ENCODE peak calls at places on chromosome 21, in ten cellular contexts. L, B, I, P, W, J, T, R, G and S are unnamed samples.

GRCh38 chr21:46161800-46162592 is 6.6 kb upstream of the FTCD start:
- DNase-seq in L (peak), B (no peak), I (no peak), P (peak), W (no peak), J (no peak), T (no peak), R (no peak), G (no peak), S (no peak)

GRCh38 chr21:31351438-31351837 is 7.4 kb upstream of the TIAM1 start:
- DNase-seq in L (no peak), B (no peak), I (no peak), P (no peak), W (no peak), J (no peak), T (no peak), R (no peak), G (no peak), S (peak)

GRCh38 chr21:16323586-16323985 is 593.8 kb downstream of the USP25 start:
- DNase-seq in L (no peak), B (no peak), I (no peak), P (no peak), W (no peak), J (no peak), T (no peak), R (no peak), G (no peak), S (peak)

GRCh38 chr21:32366191-32366590 is 26.6 kb downstream of the URB1 start:
- DNase-seq in L (no peak), B (no peak), I (no peak), P (no peak), W (no peak), J (no peak), T (no peak), R (no peak), G (no peak), S (no peak)

GRCh38 chr21:37529649-37530048 is 163.1 kb downstream of the DYRK1A start:
- DNase-seq in L (no peak), B (no peak), I (no peak), P (no peak), W (no peak), J (no peak), T (no peak), R (no peak), G (no peak), S (no peak)

GRCh38 chr21:31078796-31079195 is 40.5 kb upstream of the KRTAP19-8 start:
- DNase-seq in L (no peak), B (no peak), I (no peak), P (no peak), W (no peak), J (no peak), T (no peak), R (no peak), G (no peak), S (no peak)

GRCh38 chr21:18253252-18253651 is 8.6 kb downstream of the CHODL start:
- DNase-seq in L (no peak), B (no peak), I (no peak), P (no peak), W (no peak), J (no peak), T (no peak), R (no peak), G (no peak), S (no peak)

GRCh38 chr21:45524756-45525152 is 17.5 kb downstream of the SLC19A1 start:
- DNase-seq in L (no peak), B (no peak), I (peak), P (no peak), W (no peak), J (no peak), T (no peak), R (no peak), G (no peak), S (no peak)

GRCh38 chr21:34983680-34984086 is 65.4 kb downstream of the RUNX1 start:
- DNase-seq in L (no peak), B (no peak), I (peak), P (no peak), W (peak), J (no peak), T (no peak), R (no peak), G (no peak), S (peak)

GRCh38 chr21:23131177-23131576 is 2133.0 kb downstream of the NCAM2 start:
- DNase-seq in L (no peak), B (no peak), I (no peak), P (no peak), W (no peak), J (no peak), T (no peak), R (no peak), G (no peak), S (no peak)

GRCh38 chr21:25457411-25457810 is 149.9 kb downstream of the MRPL39 start:
- DNase-seq in L (no peak), B (no peak), I (no peak), P (no peak), W (no peak), J (no peak), T (no peak), R (no peak), G (no peak), S (peak)

GRCh38 chr21:17931080-17931479 is 111.9 kb upstream of the C21orf91 start:
- DNase-seq in L (no peak), B (peak), I (peak), P (no peak), W (no peak), J (no peak), T (no peak), R (no peak), G (no peak), S (no peak)

GRCh38 chr21:31553461-31553860 is 106.0 kb upstream of the SOD1 start:
- DNase-seq in L (no peak), B (no peak), I (no peak), P (no peak), W (no peak), J (no peak), T (no peak), R (no peak), G (no peak), S (no peak)

GRCh38 chr21:25409992-25410391 is 197.3 kb downstream of the MRPL39 start:
- DNase-seq in L (no peak), B (peak), I (no peak), P (no peak), W (no peak), J (no peak), T (no peak), R (no peak), G (no peak), S (peak)

GRCh38 chr21:25813917-25814316 is 79.1 kb downstream of the GABPA start:
- DNase-seq in L (no peak), B (no peak), I (no peak), P (no peak), W (no peak), J (no peak), T (no peak), R (no peak), G (no peak), S (no peak)

GRCh38 chr21:36917487-36918158 is 48.8 kb downstream of the HLCS start:
- DNase-seq in L (no peak), B (no peak), I (no peak), P (no peak), W (no peak), J (no peak), T (no peak), R (no peak), G (no peak), S (peak)

GRCh38 chr21:44529503-44530125 is 10.4 kb downstream of the KRTAP10-1 start:
- DNase-seq in L (peak), B (no peak), I (no peak), P (peak), W (no peak), J (no peak), T (no peak), R (no peak), G (no peak), S (no peak)

GRCh38 chr21:35326677-35327076 is 277.6 kb upstream of the RUNX1 start:
- DNase-seq in L (no peak), B (no peak), I (no peak), P (no peak), W (no peak), J (no peak), T (no peak), R (no peak), G (no peak), S (peak)

GRCh38 chr21:36125513-36126121 is 9.3 kb upstream of the CBR3 start:
- DNase-seq in L (no peak), B (peak), I (peak), P (peak), W (peak), J (peak), T (peak), R (no peak), G (no peak), S (peak)

GRCh38 chr21:39483917-39484316 is 32.1 kb downstream of the SH3BGR start:
- DNase-seq in L (no peak), B (no peak), I (no peak), P (no peak), W (no peak), J (no peak), T (no peak), R (no peak), G (no peak), S (peak)

GRCh38 chr21:21921410-21922232 is 923.4 kb downstream of the NCAM2 start:
- DNase-seq in L (no peak), B (no peak), I (no peak), P (no peak), W (no peak), J (no peak), T (no peak), R (no peak), G (no peak), S (peak)

GRCh38 chr21:46182548-46183336 is 1.5 kb downstream of the SPATC1L start:
- DNase-seq in L (no peak), B (no peak), I (no peak), P (no peak), W (no peak), J (no peak), T (no peak), R (no peak), G (no peak), S (no peak)

GRCh38 chr21:45974073-45975016 is 7.2 kb upstream of the COL6A1 start:
- DNase-seq in L (no peak), B (no peak), I (peak), P (peak), W (no peak), J (no peak), T (no peak), R (no peak), G (no peak), S (peak)

GRCh38 chr21:46121286-46122221 is 23.6 kb downstream of the COL6A2 start:
- DNase-seq in L (peak), B (no peak), I (peak), P (peak), W (no peak), J (no peak), T (no peak), R (no peak), G (no peak), S (peak)

GRCh38 chr21:37636152-37636860 is 269.7 kb downstream of the DYRK1A start:
- DNase-seq in L (no peak), B (no peak), I (no peak), P (no peak), W (no peak), J (no peak), T (no peak), R (no peak), G (no peak), S (peak)

GRCh38 chr21:29245104-29245643 is 53.5 kb upstream of the BACH1 start:
- DNase-seq in L (no peak), B (no peak), I (peak), P (no peak), W (no peak), J (no peak), T (no peak), R (no peak), G (no peak), S (peak)

GRCh38 chr21:9737871-9738520 is 783.4 kb upstream of the TPTE start:
- DNase-seq in L (no peak), B (no peak), I (no peak), P (no peak), W (no peak), J (no peak), T (no peak), R (no peak), G (no peak), S (no peak)